ENCODE peak calls at places on chromosomes 13 and 19, in six cellular contexts. B, X, A, O, D and E are unnamed samples.

GRCh38 chr13:26442541-26442940 is 114.9 kb upstream of the WASF3 start:
- DNase-seq in X (no peak), D (no peak), A (no peak), O (no peak), B (no peak), E (no peak)

GRCh38 chr19:56403261-56403660 is 871 bp upstream of the ZNF583 start:
- DNase-seq in D (no peak), A (no peak), B (peak), X (no peak), O (no peak), E (no peak)

GRCh38 chr19:31118292-31118925 is 230.8 kb downstream of the TSHZ3 start:
- DNase-seq in B (no peak), O (no peak), X (no peak), D (no peak), A (no peak), E (no peak)

GRCh38 chr13:46728777-46729176 is 68.2 kb downstream of the ESD start:
- DNase-seq in O (no peak), X (no peak), D (no peak), A (no peak), B (no peak), E (no peak)

GRCh38 chr13:27820524-27821482 is 28.5 kb downstream of the GSX1 start:
- DNase-seq in D (no peak), X (no peak), A (no peak), O (no peak), B (no peak), E (no peak)

GRCh38 chr13:79686441-79686840 is 205.5 kb downstream of the NDFIP2 start:
- DNase-seq in O (no peak), B (no peak), A (no peak), D (no peak), X (no peak), E (no peak)

GRCh38 chr13:77479326-77479725 is 56.2 kb upstream of the SCEL start:
- DNase-seq in X (no peak), B (no peak), O (no peak), A (no peak), D (no peak), E (no peak)

GRCh38 chr13:43872181-43872580 is 7.4 kb downstream of the CCDC122 start:
- DNase-seq in D (no peak), X (no peak), B (no peak), A (no peak), O (no peak), E (no peak)

GRCh38 chr19:2453431-2454025 is 3.2 kb downstream of the LMNB2 start:
- DNase-seq in A (no peak), B (no peak), O (no peak), X (no peak), D (no peak), E (no peak)

GRCh38 chr19:10404888-10405808 is 1.8 kb upstream of the CDC37 start:
- DNase-seq in D (no peak), B (peak), A (no peak), X (no peak), O (no peak), E (no peak)

GRCh38 chr13:74681891-74682290 is 547.7 kb upstream of the KLF12 start:
- DNase-seq in O (no peak), D (no peak), B (no peak), X (no peak), A (no peak), E (no peak)

GRCh38 chr13:23928985-23929384 is 31.7 kb upstream of the C1QTNF9B start:
- DNase-seq in A (no peak), O (no peak), B (no peak), X (no peak), D (no peak), E (no peak)

GRCh38 chr19:13014921-13015280 is 19.6 kb downstream of the NFIX start:
- DNase-seq in D (no peak), X (no peak), B (no peak), O (no peak), A (no peak), E (no peak)